ENCODE peak calls at places on chromosomes 5 and 9, in nine cellular contexts. One of them, this sample, is unnamed.

GRCh38 chr5:179411161-179411841 is 66.0 kb upstream of the ADAMTS2 start:
- DNase-seq in transverse colon: no peak
- DNase-seq in uterus: no peak
- DNase-seq in gastrocnemius medialis: no peak
- DNase-seq in ovary: no peak
- DNase-seq in spleen: no peak
- DNase-seq in GM12878: no peak
- DNase-seq in AG04450: no peak
- DNase-seq in GM23338: no peak
- DNase-seq in this sample: no peak

GRCh38 chr9:14908221-14909206 is 1.7 kb downstream of the FREM1 start:
- DNase-seq in AG04450: no peak
- DNase-seq in ovary: no peak
- DNase-seq in GM23338: peak; percentile 44
- DNase-seq in uterus: no peak
- DNase-seq in transverse colon: no peak
- DNase-seq in GM12878: peak; percentile 8
- DNase-seq in gastrocnemius medialis: no peak
- DNase-seq in spleen: no peak
- DNase-seq in this sample: no peak

GRCh38 chr9:137020771-137021573 is 7.1 kb downstream of the ABCA2 start:
- DNase-seq in ovary: no peak
- DNase-seq in uterus: no peak
- DNase-seq in GM12878: no peak
- DNase-seq in transverse colon: no peak
- DNase-seq in AG04450: no peak
- DNase-seq in gastrocnemius medialis: no peak
- DNase-seq in GM23338: no peak
- DNase-seq in spleen: no peak
- DNase-seq in this sample: no peak

GRCh38 chr9:136297016-136297691 is 6.7 kb downstream of the CCDC187 start:
- DNase-seq in transverse colon: peak; percentile 81
- DNase-seq in spleen: no peak
- DNase-seq in uterus: no peak
- DNase-seq in ovary: no peak
- DNase-seq in gastrocnemius medialis: no peak
- DNase-seq in GM23338: no peak
- DNase-seq in AG04450: no peak
- DNase-seq in GM12878: no peak
- DNase-seq in this sample: no peak

GRCh38 chr5:109825450-109825849 is 135.7 kb downstream of the MAN2A1 start:
- DNase-seq in gastrocnemius medialis: no peak
- DNase-seq in GM12878: no peak
- DNase-seq in transverse colon: no peak
- DNase-seq in AG04450: no peak
- DNase-seq in spleen: no peak
- DNase-seq in GM23338: no peak
- DNase-seq in ovary: no peak
- DNase-seq in uterus: no peak
- DNase-seq in this sample: peak; percentile 12

GRCh38 chr9:20898885-20899554 is 132.4 kb downstream of the HACD4 start:
- DNase-seq in GM12878: no peak
- DNase-seq in spleen: no peak
- DNase-seq in GM23338: no peak
- DNase-seq in gastrocnemius medialis: no peak
- DNase-seq in uterus: no peak
- DNase-seq in AG04450: no peak
- DNase-seq in transverse colon: no peak
- DNase-seq in ovary: no peak
- DNase-seq in this sample: peak; percentile 60

GRCh38 chr9:91191443-91192378 is 170.0 kb downstream of the AUH start:
- DNase-seq in ovary: no peak
- DNase-seq in GM12878: no peak
- DNase-seq in uterus: no peak
- DNase-seq in transverse colon: no peak
- DNase-seq in AG04450: no peak
- DNase-seq in spleen: no peak
- DNase-seq in GM23338: no peak
- DNase-seq in gastrocnemius medialis: no peak
- DNase-seq in this sample: no peak

GRCh38 chr9:133768859-133769510 is 30.8 kb upstream of the SARDH start:
- DNase-seq in transverse colon: no peak
- DNase-seq in GM23338: peak; percentile 53
- DNase-seq in gastrocnemius medialis: no peak
- DNase-seq in ovary: peak; percentile 12
- DNase-seq in GM12878: no peak
- DNase-seq in uterus: no peak
- DNase-seq in spleen: peak; percentile 59
- DNase-seq in AG04450: no peak
- DNase-seq in this sample: no peak

GRCh38 chr9:99040254-99040653 is 64.7 kb upstream of the TGFBR1 start:
- DNase-seq in GM12878: no peak
- DNase-seq in transverse colon: no peak
- DNase-seq in ovary: no peak
- DNase-seq in AG04450: no peak
- DNase-seq in gastrocnemius medialis: no peak
- DNase-seq in GM23338: no peak
- DNase-seq in spleen: no peak
- DNase-seq in uterus: no peak
- DNase-seq in this sample: no peak
- H3K27ac ChIP-seq in GM12878: no peak overlapping the region
- H3K27ac ChIP-seq in transverse colon: no peak overlapping the region
- H3K27ac ChIP-seq in ovary: no peak overlapping the region
- H3K27ac ChIP-seq in AG04450: no peak overlapping the region
- H3K27ac ChIP-seq in gastrocnemius medialis: no peak overlapping the region
- H3K27ac ChIP-seq in GM23338: no peak overlapping the region
- H3K27ac ChIP-seq in spleen: no peak overlapping the region
- H3K27ac ChIP-seq in uterus: no peak overlapping the region
- H3K27ac ChIP-seq in this sample: peak overlapping the region; percentile 86

DNA sequence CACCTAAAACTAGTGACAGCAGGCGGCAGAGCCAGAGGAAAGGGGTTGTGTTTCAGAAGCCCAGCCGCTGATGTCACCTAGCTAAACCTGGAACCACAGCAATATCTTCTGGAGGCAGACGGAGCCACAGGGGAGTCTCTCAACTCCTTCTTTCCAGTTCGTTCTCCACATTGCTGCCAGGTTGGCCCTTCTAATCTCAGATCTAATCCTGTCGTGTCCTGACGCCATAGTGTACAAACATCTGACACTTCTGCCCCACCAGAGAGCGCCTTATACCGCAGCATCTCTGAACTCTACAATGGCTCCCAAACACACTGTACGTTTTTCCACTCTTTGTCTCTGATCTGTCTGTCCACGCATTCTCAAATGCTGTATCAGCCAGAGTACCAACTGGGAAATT is 240.0 kb downstream of the SMARCA2 start:
- DNase-seq in GM12878: no peak
- DNase-seq in gastrocnemius medialis: no peak
- DNase-seq in spleen: no peak
- DNase-seq in ovary: no peak
- DNase-seq in GM23338: peak; percentile 9
- DNase-seq in uterus: no peak
- DNase-seq in transverse colon: no peak
- DNase-seq in AG04450: no peak
- DNase-seq in this sample: no peak
- TF ChIP-seq CTCF in GM12878: no peak
- TF ChIP-seq CTCF in gastrocnemius medialis: no peak
- TF ChIP-seq CTCF in spleen: no peak
- TF ChIP-seq CTCF in ovary: no peak
- TF ChIP-seq CTCF in GM23338: peak; percentile 15
- TF ChIP-seq CTCF in uterus: no peak
- TF ChIP-seq CTCF in transverse colon: no peak
- TF ChIP-seq CTCF in AG04450: no peak
- TF ChIP-seq CTCF in this sample: no peak

GRCh38 chr9:98084396-98084795 is 27.9 kb downstream of the NANS start:
- DNase-seq in spleen: no peak
- DNase-seq in transverse colon: peak; percentile 6
- DNase-seq in uterus: no peak
- DNase-seq in AG04450: no peak
- DNase-seq in GM12878: no peak
- DNase-seq in gastrocnemius medialis: no peak
- DNase-seq in ovary: no peak
- DNase-seq in GM23338: no peak
- DNase-seq in this sample: no peak

GRCh38 chr9:98086461-98086860 is 29.9 kb downstream of the NANS start:
- DNase-seq in transverse colon: no peak
- DNase-seq in AG04450: no peak
- DNase-seq in gastrocnemius medialis: no peak
- DNase-seq in GM23338: no peak
- DNase-seq in ovary: no peak
- DNase-seq in GM12878: no peak
- DNase-seq in uterus: no peak
- DNase-seq in spleen: no peak
- DNase-seq in this sample: no peak

GRCh38 chr9:98083566-98084135 is 27.1 kb downstream of the NANS start:
- DNase-seq in gastrocnemius medialis: no peak
- DNase-seq in transverse colon: peak; percentile 1
- DNase-seq in uterus: no peak
- DNase-seq in GM23338: no peak
- DNase-seq in AG04450: no peak
- DNase-seq in ovary: no peak
- DNase-seq in spleen: no peak
- DNase-seq in GM12878: no peak
- DNase-seq in this sample: no peak

GRCh38 chr9:98085955-98086354 is 29.4 kb downstream of the NANS start:
- DNase-seq in uterus: no peak
- DNase-seq in spleen: peak; percentile 29
- DNase-seq in GM12878: no peak
- DNase-seq in AG04450: no peak
- DNase-seq in ovary: no peak
- DNase-seq in gastrocnemius medialis: no peak
- DNase-seq in GM23338: peak; percentile 83
- DNase-seq in transverse colon: no peak
- DNase-seq in this sample: no peak

GRCh38 chr9:98085058-98085457 is 28.5 kb downstream of the NANS start:
- DNase-seq in uterus: no peak
- DNase-seq in spleen: peak; percentile 56
- DNase-seq in ovary: no peak
- DNase-seq in AG04450: no peak
- DNase-seq in GM12878: no peak
- DNase-seq in GM23338: no peak
- DNase-seq in gastrocnemius medialis: no peak
- DNase-seq in transverse colon: peak; percentile 7
- DNase-seq in this sample: no peak
- H3K27ac ChIP-seq in uterus: no peak overlapping the region
- H3K27ac ChIP-seq in spleen: no peak overlapping the region
- H3K27ac ChIP-seq in ovary: no peak overlapping the region
- H3K27ac ChIP-seq in AG04450: no peak overlapping the region
- H3K27ac ChIP-seq in GM12878: no peak overlapping the region
- H3K27ac ChIP-seq in GM23338: no peak overlapping the region
- H3K27ac ChIP-seq in gastrocnemius medialis: no peak overlapping the region
- H3K27ac ChIP-seq in transverse colon: peak overlapping the region; percentile 36
- H3K27ac ChIP-seq in this sample: no peak overlapping the region

DNA sequence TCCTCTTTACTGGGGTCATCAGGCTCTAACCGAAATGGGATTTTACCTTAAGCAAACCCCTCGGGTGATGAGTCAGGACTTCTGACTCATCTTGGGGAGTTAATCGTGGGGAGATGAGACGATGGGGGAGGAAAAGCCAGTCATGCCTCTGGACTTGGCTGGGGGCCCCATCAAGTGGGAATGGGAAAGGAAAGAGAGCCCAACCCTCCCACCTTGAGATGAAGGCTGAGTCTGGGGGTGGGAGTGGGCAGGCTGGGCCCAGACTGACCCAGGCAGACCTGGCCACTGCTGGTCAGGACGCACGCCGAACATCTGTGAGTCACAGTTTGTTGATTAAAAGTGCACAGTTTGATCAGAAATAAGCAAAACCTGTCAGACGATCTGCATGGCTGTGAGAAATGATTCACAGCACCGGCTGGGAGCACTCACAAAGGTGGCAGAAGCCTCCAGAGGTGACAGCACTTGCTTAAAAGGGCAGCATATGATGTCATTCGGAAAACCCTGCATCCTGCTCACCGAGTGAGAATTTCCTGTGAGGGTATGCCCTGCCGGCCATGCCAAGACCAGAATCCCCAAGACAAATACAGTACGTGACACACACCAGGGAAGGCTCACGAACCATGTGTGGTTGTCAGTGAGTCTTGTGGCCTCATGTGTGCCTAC is 50.0 kb upstream of the SLC25A51 start:
- DNase-seq in GM23338: no peak
- DNase-seq in gastrocnemius medialis: no peak
- DNase-seq in transverse colon: no peak
- DNase-seq in ovary: peak; percentile 63
- DNase-seq in AG04450: peak; percentile 95
- DNase-seq in spleen: peak; percentile 60
- DNase-seq in uterus: peak; percentile 83
- DNase-seq in GM12878: peak; percentile 80
- DNase-seq in this sample: peak; percentile 94
- TF ChIP-seq CTCF in GM23338: no peak
- TF ChIP-seq CTCF in gastrocnemius medialis: no peak
- TF ChIP-seq CTCF in transverse colon: no peak
- TF ChIP-seq CTCF in ovary: no peak
- TF ChIP-seq CTCF in AG04450: no peak
- TF ChIP-seq CTCF in spleen: no peak
- TF ChIP-seq CTCF in uterus: no peak
- TF ChIP-seq CTCF in GM12878: no peak
- TF ChIP-seq CTCF in this sample: no peak

GRCh38 chr5:77448831-77449230 is 43.3 kb downstream of the WDR41 start:
- DNase-seq in GM12878: no peak
- DNase-seq in uterus: no peak
- DNase-seq in spleen: no peak
- DNase-seq in AG04450: no peak
- DNase-seq in GM23338: no peak
- DNase-seq in ovary: no peak
- DNase-seq in gastrocnemius medialis: no peak
- DNase-seq in transverse colon: no peak
- DNase-seq in this sample: no peak
- H3K27ac ChIP-seq in GM12878: no peak overlapping the region
- H3K27ac ChIP-seq in uterus: no peak overlapping the region
- H3K27ac ChIP-seq in spleen: no peak overlapping the region
- H3K27ac ChIP-seq in AG04450: no peak overlapping the region
- H3K27ac ChIP-seq in GM23338: no peak overlapping the region
- H3K27ac ChIP-seq in ovary: no peak overlapping the region
- H3K27ac ChIP-seq in gastrocnemius medialis: no peak overlapping the region
- H3K27ac ChIP-seq in transverse colon: no peak overlapping the region
- H3K27ac ChIP-seq in this sample: no peak overlapping the region

This sample was measured in brain microvascular endothelial cell.